ENCODE peak calls at places on chromosomes 12 and 14, in nine cellular contexts. C, S, U, L, H, T, X, D and A are unnamed samples.

GRCh38 chr14:85165091-85165490 is 364.9 kb upstream of the FLRT2 start:
- DNase-seq in C (no peak), S (no peak), U (peak; percentile 15), L (no peak), H (no peak), T (no peak), X (no peak), D (no peak), A (no peak)

GRCh38 chr14:103561381-103562134 is 899 bp downstream of the BAG5 start:
- DNase-seq in C (peak; percentile 76), S (peak; percentile 54), U (peak; percentile 71), L (no peak), H (no peak), T (peak; percentile 70), X (no peak), D (no peak), A (no peak)

GRCh38 chr14:49621114-49621881 is 699 bp downstream of the MGAT2 start:
- DNase-seq in C (peak; percentile 60), S (peak; percentile 57), U (peak; percentile 65), L (no peak), H (no peak), T (no peak), X (no peak), D (no peak), A (peak; percentile 82)

GRCh38 chr12:19018302-19018980 is 111.1 kb upstream of the PLEKHA5 start:
- DNase-seq in C (peak; percentile 57), S (peak; percentile 72), U (peak; percentile 91), L (peak; percentile 62), H (no peak), T (no peak), X (no peak), D (no peak), A (no peak)

GRCh38 chr12:67663121-67663520 is 14.6 kb downstream of the DYRK2 start:
- DNase-seq in C (peak; percentile 85), S (no peak), U (peak; percentile 55), L (peak; percentile 37), H (no peak), T (no peak), X (no peak), D (no peak), A (no peak)

GRCh38 chr14:104001003-104001402 is 58.7 kb upstream of the RD3L start:
- DNase-seq in C (no peak), S (no peak), U (no peak), L (no peak), H (peak; percentile 2), T (no peak), X (peak; percentile 38), D (peak; percentile 5), A (no peak)

GRCh38 chr12:14773685-14774073 is 29.6 kb downstream of the WBP11 start:
- DNase-seq in C (no peak), S (no peak), U (no peak), L (no peak), H (no peak), T (no peak), X (no peak), D (no peak), A (peak; percentile 82)

GRCh38 chr12:4909397-4909733 is 340 bp upstream of the KCNA1 start:
- DNase-seq in C (no peak), S (no peak), U (no peak), L (no peak), H (no peak), T (no peak), X (no peak), D (no peak), A (no peak)

GRCh38 chr14:80211143-80212024 is at the start of gene DIO2:
- DNase-seq in C (peak; percentile 54), S (peak; percentile 7), U (peak; percentile 57), L (no peak), H (no peak), T (peak; percentile 41), X (no peak), D (no peak), A (no peak)

GRCh38 chr14:87896393-87897380 is 96.3 kb downstream of the GALC start:
- DNase-seq in C (peak; percentile 52), S (peak; percentile 51), U (peak; percentile 71), L (peak; percentile 30), H (no peak), T (peak; percentile 63), X (no peak), D (peak; percentile 6), A (no peak)

GRCh38 chr12:111438501-111438900 is 32.8 kb downstream of the SH2B3 start:
- DNase-seq in C (peak; percentile 70), S (peak; percentile 39), U (peak; percentile 61), L (no peak), H (peak; percentile 52), T (no peak), X (no peak), D (peak; percentile 66), A (no peak)

GRCh38 chr12:114762490-114763110 is 78.6 kb upstream of the TBX3 start:
- DNase-seq in C (peak; percentile 38), S (no peak), U (peak; percentile 69), L (no peak), H (no peak), T (no peak), X (no peak), D (no peak), A (no peak)